ENCODE peak calls at places on chromosomes 1 and 21, in four cellular contexts. One of them, this sample, is unnamed.

GRCh38 chr1:18234790-18235242 is 127.2 kb downstream of the IGSF21 start:
- DNase-seq in neural crest cell: peak
- DNase-seq in spleen: no peak
- DNase-seq in dorsolateral prefrontal cortex: no peak
- DNase-seq in this sample: no peak

GRCh38 chr1:55056632-55056992 is 17.3 kb downstream of the PCSK9 start:
- DNase-seq in neural crest cell: no peak
- DNase-seq in spleen: peak
- DNase-seq in dorsolateral prefrontal cortex: no peak
- DNase-seq in this sample: no peak

GRCh38 chr1:158527190-158527815 is 26.9 kb downstream of the OR6Y1 start:
- DNase-seq in neural crest cell: no peak
- DNase-seq in spleen: no peak
- DNase-seq in dorsolateral prefrontal cortex: no peak
- DNase-seq in this sample: no peak

GRCh38 chr1:196437671-196438070 is 170.6 kb downstream of the KCNT2 start:
- DNase-seq in neural crest cell: no peak
- DNase-seq in spleen: no peak
- DNase-seq in dorsolateral prefrontal cortex: no peak
- DNase-seq in this sample: no peak

GRCh38 chr1:155967410-155968400 is 10.6 kb downstream of the ARHGEF2 start:
- DNase-seq in neural crest cell: no peak
- DNase-seq in spleen: peak
- DNase-seq in dorsolateral prefrontal cortex: no peak
- DNase-seq in this sample: no peak

GRCh38 chr1:8870118-8870517 is 8.4 kb downstream of the ENO1 start:
- DNase-seq in neural crest cell: no peak
- DNase-seq in spleen: no peak
- DNase-seq in dorsolateral prefrontal cortex: no peak
- DNase-seq in this sample: no peak

GRCh38 chr1:39738622-39739366 is at the start of gene PPIE:
- DNase-seq in neural crest cell: peak
- DNase-seq in spleen: peak
- DNase-seq in dorsolateral prefrontal cortex: peak
- DNase-seq in this sample: peak

GRCh38 chr1:156151093-156151688 is 2.2 kb upstream of the SEMA4A start:
- DNase-seq in neural crest cell: no peak
- DNase-seq in spleen: peak
- DNase-seq in dorsolateral prefrontal cortex: no peak
- DNase-seq in this sample: no peak

GRCh38 chr1:227321035-227321434 is 2.7 kb upstream of the CDC42BPA start:
- DNase-seq in neural crest cell: no peak
- DNase-seq in spleen: no peak
- DNase-seq in dorsolateral prefrontal cortex: no peak
- DNase-seq in this sample: no peak

GRCh38 chr1:229139320-229139719 is 131.6 kb upstream of the RAB4A start:
- DNase-seq in neural crest cell: no peak
- DNase-seq in spleen: no peak
- DNase-seq in dorsolateral prefrontal cortex: no peak
- DNase-seq in this sample: no peak

GRCh38 chr1:203197625-203198024 is 11.1 kb upstream of the CHI3L1 start:
- DNase-seq in neural crest cell: no peak
- DNase-seq in spleen: no peak
- DNase-seq in dorsolateral prefrontal cortex: no peak
- DNase-seq in this sample: no peak

GRCh38 chr21:35225573-35225972 is 176.5 kb upstream of the RUNX1 start:
- DNase-seq in neural crest cell: no peak
- DNase-seq in spleen: no peak
- DNase-seq in dorsolateral prefrontal cortex: no peak
- DNase-seq in this sample: no peak

GRCh38 chr1:172970186-172970585 is 80.6 kb downstream of the TNFSF18 start:
- DNase-seq in neural crest cell: no peak
- DNase-seq in spleen: no peak
- DNase-seq in dorsolateral prefrontal cortex: no peak
- DNase-seq in this sample: no peak

GRCh38 chr1:108661030-108661609 is at the start of gene HENMT1:
- DNase-seq in neural crest cell: peak
- DNase-seq in spleen: peak
- DNase-seq in dorsolateral prefrontal cortex: no peak
- DNase-seq in this sample: peak

GRCh38 chr1:228276901-228277490 is 69.2 kb downstream of the OBSCN start:
- DNase-seq in neural crest cell: no peak
- DNase-seq in spleen: peak
- DNase-seq in dorsolateral prefrontal cortex: no peak
- DNase-seq in this sample: peak

GRCh38 chr1:189205863-189206262 is 1271.8 kb downstream of the BRINP3 start:
- DNase-seq in neural crest cell: no peak
- DNase-seq in spleen: no peak
- DNase-seq in dorsolateral prefrontal cortex: no peak
- DNase-seq in this sample: no peak

GRCh38 chr21:35070436-35070835 is 21.3 kb upstream of the RUNX1 start:
- DNase-seq in neural crest cell: no peak
- DNase-seq in spleen: no peak
- DNase-seq in dorsolateral prefrontal cortex: no peak
- DNase-seq in this sample: no peak

GRCh38 chr1:244021427-244021826 is 29.7 kb upstream of the ZBTB18 start:
- DNase-seq in neural crest cell: no peak
- DNase-seq in spleen: no peak
- DNase-seq in dorsolateral prefrontal cortex: no peak
- DNase-seq in this sample: no peak

GRCh38 chr1:68213843-68214242 is 18.5 kb downstream of the WLS start:
- DNase-seq in neural crest cell: no peak
- DNase-seq in spleen: no peak
- DNase-seq in dorsolateral prefrontal cortex: no peak
- DNase-seq in this sample: no peak

GRCh38 chr1:152227310-152227928 is 3.4 kb upstream of the HRNR start:
- DNase-seq in neural crest cell: no peak
- DNase-seq in spleen: no peak
- DNase-seq in dorsolateral prefrontal cortex: no peak
- DNase-seq in this sample: no peak

GRCh38 chr1:1173793-1174415 is at the start of gene TTLL10:
- DNase-seq in neural crest cell: no peak
- DNase-seq in spleen: peak
- DNase-seq in dorsolateral prefrontal cortex: no peak
- DNase-seq in this sample: peak

GRCh38 chr1:192053661-192054060 is 104.6 kb upstream of the RGS18 start:
- DNase-seq in neural crest cell: no peak
- DNase-seq in spleen: no peak
- DNase-seq in dorsolateral prefrontal cortex: no peak
- DNase-seq in this sample: no peak

GRCh38 chr1:246221390-246222240 is 285.5 kb downstream of the SMYD3 start:
- DNase-seq in neural crest cell: no peak
- DNase-seq in spleen: no peak
- DNase-seq in dorsolateral prefrontal cortex: no peak
- DNase-seq in this sample: no peak

GRCh38 chr1:180175291-180175690 is 20.6 kb downstream of the QSOX1 start:
- DNase-seq in neural crest cell: no peak
- DNase-seq in spleen: peak
- DNase-seq in dorsolateral prefrontal cortex: no peak
- DNase-seq in this sample: no peak

GRCh38 chr1:61111084-61112050 is 29.0 kb downstream of the NFIA start:
- DNase-seq in neural crest cell: no peak
- DNase-seq in spleen: no peak
- DNase-seq in dorsolateral prefrontal cortex: no peak
- DNase-seq in this sample: no peak

GRCh38 chr21:42671778-42672593 is 18.6 kb downstream of the PDE9A start:
- DNase-seq in neural crest cell: no peak
- DNase-seq in spleen: no peak
- DNase-seq in dorsolateral prefrontal cortex: no peak
- DNase-seq in this sample: no peak

GRCh38 chr1:156406229-156406628 is 37.2 kb downstream of the RHBG start:
- DNase-seq in neural crest cell: no peak
- DNase-seq in spleen: no peak
- DNase-seq in dorsolateral prefrontal cortex: no peak
- DNase-seq in this sample: no peak

GRCh38 chr1:80582980-80583379 is 1217.8 kb upstream of the ADGRL2 start:
- DNase-seq in neural crest cell: no peak
- DNase-seq in spleen: no peak
- DNase-seq in dorsolateral prefrontal cortex: no peak
- DNase-seq in this sample: no peak

GRCh38 chr1:9843576-9843945 is 19.8 kb upstream of the CLSTN1 start:
- DNase-seq in neural crest cell: no peak
- DNase-seq in spleen: peak
- DNase-seq in dorsolateral prefrontal cortex: no peak
- DNase-seq in this sample: no peak

GRCh38 chr1:2642560-2643413 is 10.0 kb upstream of the MMEL1 start:
- DNase-seq in neural crest cell: peak
- DNase-seq in spleen: peak
- DNase-seq in dorsolateral prefrontal cortex: peak
- DNase-seq in this sample: peak
- TF ChIP-seq CTCF in neural crest cell: peak
- TF ChIP-seq CTCF in spleen: peak
- TF ChIP-seq CTCF in dorsolateral prefrontal cortex: peak
- TF ChIP-seq CTCF in this sample: no peak

GRCh38 chr1:30696831-30697230 is 26.6 kb downstream of the MATN1 start:
- DNase-seq in neural crest cell: no peak
- DNase-seq in spleen: no peak
- DNase-seq in dorsolateral prefrontal cortex: no peak
- DNase-seq in this sample: no peak

GRCh38 chr1:30698401-30698981 is 24.9 kb downstream of the MATN1 start:
- DNase-seq in neural crest cell: no peak
- DNase-seq in spleen: peak
- DNase-seq in dorsolateral prefrontal cortex: peak
- DNase-seq in this sample: no peak

GRCh38 chr1:30697571-30697970 is 25.8 kb downstream of the MATN1 start:
- DNase-seq in neural crest cell: no peak
- DNase-seq in spleen: peak
- DNase-seq in dorsolateral prefrontal cortex: no peak
- DNase-seq in this sample: no peak

GRCh38 chr1:30699762-30700161 is 23.6 kb downstream of the MATN1 start:
- DNase-seq in neural crest cell: no peak
- DNase-seq in spleen: no peak
- DNase-seq in dorsolateral prefrontal cortex: no peak
- DNase-seq in this sample: no peak

DNA sequence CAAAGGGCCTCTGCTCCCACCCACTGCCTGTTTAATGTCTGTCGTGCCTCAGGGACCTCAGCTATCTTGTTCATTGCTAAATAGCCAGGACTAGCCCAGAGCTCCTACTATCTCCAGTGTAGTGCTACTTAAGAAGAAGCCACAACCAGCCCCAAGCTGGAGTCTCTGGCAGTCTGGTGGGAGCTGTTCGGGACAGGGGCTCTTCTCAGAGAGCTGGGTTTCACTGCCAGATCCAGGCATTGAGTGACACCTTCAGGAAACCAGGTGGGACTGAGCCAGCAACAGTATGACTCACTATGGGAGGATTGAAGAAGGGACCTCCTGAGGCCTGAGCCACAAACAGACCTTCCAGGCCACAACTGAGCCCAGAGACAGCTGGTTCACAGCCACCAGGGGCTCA is 25.4 kb downstream of the MATN1 start:
- DNase-seq in neural crest cell: no peak
- DNase-seq in spleen: no peak
- DNase-seq in dorsolateral prefrontal cortex: peak
- DNase-seq in this sample: no peak
- TF ChIP-seq CTCF in neural crest cell: no peak
- TF ChIP-seq CTCF in spleen: no peak
- TF ChIP-seq CTCF in dorsolateral prefrontal cortex: no peak
- TF ChIP-seq CTCF in this sample: no peak

GRCh38 chr21:33313611-33314010 is 11.2 kb upstream of the IFNAR1 start:
- DNase-seq in neural crest cell: no peak
- DNase-seq in spleen: no peak
- DNase-seq in dorsolateral prefrontal cortex: no peak
- DNase-seq in this sample: no peak

GRCh38 chr21:33313183-33313582 is 11.6 kb upstream of the IFNAR1 start:
- DNase-seq in neural crest cell: no peak
- DNase-seq in spleen: no peak
- DNase-seq in dorsolateral prefrontal cortex: no peak
- DNase-seq in this sample: no peak

GRCh38 chr21:33309778-33310177 is 15.0 kb upstream of the IFNAR1 start:
- DNase-seq in neural crest cell: no peak
- DNase-seq in spleen: no peak
- DNase-seq in dorsolateral prefrontal cortex: no peak
- DNase-seq in this sample: no peak

GRCh38 chr21:33305344-33305671 is 19.5 kb upstream of the IFNAR1 start:
- DNase-seq in neural crest cell: no peak
- DNase-seq in spleen: no peak
- DNase-seq in dorsolateral prefrontal cortex: no peak
- DNase-seq in this sample: no peak

DNA sequence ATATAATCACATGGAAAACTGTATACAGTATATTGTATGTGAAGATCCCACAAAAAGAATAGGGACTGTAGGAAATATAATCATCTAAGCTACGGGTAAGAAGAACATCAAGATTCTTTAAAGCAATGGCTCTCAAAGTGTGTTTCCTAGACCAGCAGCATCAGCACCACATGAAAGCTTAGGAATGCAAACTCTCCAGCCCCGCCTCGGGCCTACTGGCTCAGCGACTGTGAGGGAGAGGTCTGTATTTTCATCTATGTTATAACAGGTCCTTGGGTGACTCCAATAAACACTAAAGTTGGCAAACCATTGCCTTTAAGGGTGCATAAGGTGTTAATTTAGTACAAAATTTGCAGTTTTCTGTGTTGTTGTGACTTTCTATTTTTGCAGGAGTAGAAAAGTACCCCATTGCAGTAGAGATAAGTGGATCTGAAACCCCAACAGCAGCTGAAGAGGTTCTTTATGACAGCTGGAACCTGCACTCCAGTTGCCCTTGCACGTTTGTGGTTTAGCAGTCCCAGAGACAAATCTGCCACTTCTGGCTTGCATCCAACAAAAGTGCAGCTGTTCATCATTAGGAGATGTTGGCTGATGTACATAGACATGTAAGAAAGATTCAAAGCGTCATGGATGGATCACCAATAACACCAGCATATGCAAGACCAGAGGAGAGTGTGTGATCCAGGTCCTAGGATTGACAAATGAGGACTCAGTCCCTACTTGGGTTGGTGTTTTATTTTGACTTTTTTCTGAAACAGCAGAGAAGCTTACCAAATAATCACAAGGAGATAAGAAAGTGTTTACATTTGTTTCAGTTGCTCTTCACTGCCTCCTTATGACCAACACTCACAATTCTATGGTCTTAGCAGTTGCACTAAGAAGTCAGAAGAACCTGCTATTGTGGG is 15.9 kb upstream of the IFNAR1 start:
- DNase-seq in neural crest cell: no peak
- DNase-seq in spleen: no peak
- DNase-seq in dorsolateral prefrontal cortex: no peak
- DNase-seq in this sample: no peak
- TF ChIP-seq CTCF in neural crest cell: no peak
- TF ChIP-seq CTCF in spleen: no peak
- TF ChIP-seq CTCF in dorsolateral prefrontal cortex: no peak
- TF ChIP-seq CTCF in this sample: no peak

GRCh38 chr1:11749203-11749689 is 12.7 kb upstream of the C1orf167 start:
- DNase-seq in neural crest cell: no peak
- DNase-seq in spleen: peak
- DNase-seq in dorsolateral prefrontal cortex: no peak
- DNase-seq in this sample: peak

GRCh38 chr1:11744287-11744686 is 8.4 kb downstream of the AGTRAP start:
- DNase-seq in neural crest cell: no peak
- DNase-seq in spleen: no peak
- DNase-seq in dorsolateral prefrontal cortex: no peak
- DNase-seq in this sample: no peak

GRCh38 chr1:11748294-11749202 is 12.6 kb downstream of the AGTRAP start:
- DNase-seq in neural crest cell: no peak
- DNase-seq in spleen: no peak
- DNase-seq in dorsolateral prefrontal cortex: no peak
- DNase-seq in this sample: no peak

GRCh38 chr1:11746795-11747487 is 11.0 kb downstream of the AGTRAP start:
- DNase-seq in neural crest cell: no peak
- DNase-seq in spleen: no peak
- DNase-seq in dorsolateral prefrontal cortex: no peak
- DNase-seq in this sample: no peak

GRCh38 chr1:11746092-11746491 is 10.2 kb downstream of the AGTRAP start:
- DNase-seq in neural crest cell: no peak
- DNase-seq in spleen: no peak
- DNase-seq in dorsolateral prefrontal cortex: no peak
- DNase-seq in this sample: no peak
- TF ChIP-seq CTCF in neural crest cell: no peak
- TF ChIP-seq CTCF in spleen: no peak
- TF ChIP-seq CTCF in dorsolateral prefrontal cortex: no peak
- TF ChIP-seq CTCF in this sample: no peak